ENCODE peak calls at places on chromosomes 2 and 18, in five cellular contexts. I is activated naive CD4-positive, alpha-beta T cell; W is AG08395; H is NCI-H2081; S is WERI-Rb-1. R is an unnamed sample.

GRCh38 chr2:203327918-203328734 is at the start of gene ABI2:
- DNase-seq in I (peak; percentile 19), W (peak; percentile 96), H (peak; percentile 92), S (peak; percentile 95), R (peak; percentile 91)

GRCh38 chr2:71558300-71559051 is 105.1 kb downstream of the DYSF start:
- DNase-seq in I (no peak), W (no peak), H (no peak), S (no peak), R (no peak)

GRCh38 chr2:168749264-168749663 is 53.2 kb upstream of the NOSTRIN start:
- DNase-seq in I (no peak), W (no peak), H (no peak), S (no peak), R (no peak)

GRCh38 chr2:238123218-238123971 is 15.1 kb upstream of the KLHL30 start:
- DNase-seq in I (no peak), W (no peak), H (no peak), S (no peak), R (no peak)

GRCh38 chr18:10526211-10526949 is 553 bp downstream of the NAPG start:
- DNase-seq in I (peak; percentile 7), W (peak; percentile 67), H (peak; percentile 41), S (peak; percentile 50), R (peak; percentile 50)

GRCh38 chr18:8942909-8943545 is 159.5 kb upstream of the NDUFV2 start:
- DNase-seq in I (no peak), W (no peak), H (no peak), S (no peak), R (no peak)

GRCh38 chr18:74063552-74063951 is 84.1 kb downstream of the FBXO15 start:
- DNase-seq in I (no peak), W (no peak), H (peak; percentile 2), S (no peak), R (peak; percentile 26)

GRCh38 chr2:166032361-166032760 is 78.8 kb upstream of the TTC21B start:
- DNase-seq in I (no peak), W (no peak), H (no peak), S (no peak), R (no peak)

GRCh38 chr2:158686166-158686792 is 108.8 kb upstream of the DAPL1 start:
- DNase-seq in I (no peak), W (peak; percentile 57), H (no peak), S (no peak), R (no peak)

GRCh38 chr2:98498703-98499445 is 54.2 kb downstream of the INPP4A start:
- DNase-seq in I (no peak), W (no peak), H (no peak), S (no peak), R (no peak)

GRCh38 chr18:49910019-49910418 is 96.7 kb upstream of the ACAA2 start:
- DNase-seq in I (no peak), W (no peak), H (no peak), S (no peak), R (no peak)

GRCh38 chr2:119004602-119005001 is 62.6 kb downstream of the MARCO start:
- DNase-seq in I (no peak), W (no peak), H (no peak), S (no peak), R (no peak)

GRCh38 chr2:229273384-229274338 is 2.6 kb upstream of the PID1 start:
- DNase-seq in I (no peak), W (peak; percentile 79), H (peak; percentile 95), S (peak; percentile 34), R (peak; percentile 86)

GRCh38 chr2:10765461-10765860 is 44.0 kb downstream of the ATP6V1C2 start:
- DNase-seq in I (no peak), W (no peak), H (no peak), S (no peak), R (no peak)

GRCh38 chr2:60379684-60380083 is 173.8 kb downstream of the BCL11A start:
- DNase-seq in I (no peak), W (no peak), H (no peak), S (no peak), R (no peak)

GRCh38 chr2:70959851-70960832 is 18.3 kb upstream of the ANKRD53 start:
- DNase-seq in I (no peak), W (peak; percentile 0), H (no peak), S (no peak), R (no peak)

GRCh38 chr2:37573406-37573805 is 98.0 kb downstream of the CDC42EP3 start:
- DNase-seq in I (no peak), W (no peak), H (no peak), S (no peak), R (no peak)

GRCh38 chr18:24990548-24991219 is 361.3 kb downstream of the ZNF521 start:
- DNase-seq in I (no peak), W (no peak), H (no peak), S (no peak), R (no peak)

GRCh38 chr2:187102381-187102780 is 253.4 kb upstream of the ZSWIM2 start:
- DNase-seq in I (no peak), W (no peak), H (no peak), S (no peak), R (no peak)

GRCh38 chr2:16623046-16623445 is 42.6 kb downstream of the CYRIA start:
- DNase-seq in I (no peak), W (no peak), H (no peak), S (no peak), R (no peak)

GRCh38 chr2:383173-383572 is 95.3 kb upstream of the ALKAL2 start:
- DNase-seq in I (no peak), W (no peak), H (no peak), S (no peak), R (no peak)

GRCh38 chr18:44128365-44128764 is 552.3 kb upstream of the SETBP1 start:
- DNase-seq in I (no peak), W (peak; percentile 15), H (no peak), S (no peak), R (no peak)

GRCh38 chr2:203559640-203560039 is 24.5 kb upstream of the RAPH1 start:
- DNase-seq in I (no peak), W (no peak), H (no peak), S (no peak), R (no peak)

GRCh38 chr2:201793631-201794030 is 12.7 kb upstream of the CDK15 start:
- DNase-seq in I (no peak), W (no peak), H (peak; percentile 16), S (no peak), R (no peak)

GRCh38 chr2:69767034-69767433 is 25.1 kb downstream of the ANXA4 start:
- DNase-seq in I (no peak), W (peak; percentile 66), H (no peak), S (no peak), R (no peak)